ENCODE peak calls at places on chromosomes 1 and 21, in ten cellular contexts. A, F, K, U, T, B, R, E, V and Z are unnamed samples.

GRCh38 chr21:44714905-44715304 is 3.5 kb upstream of the TSPEAR start:
- DNase-seq in A (no peak), F (no peak), K (peak), U (no peak), T (no peak), B (no peak), R (no peak), E (no peak), V (no peak), Z (no peak)

GRCh38 chr1:224528900-224529299 is 87.2 kb upstream of the CNIH3 start:
- DNase-seq in A (peak), F (no peak), K (no peak), U (peak), T (no peak), B (peak), R (peak), E (no peak), V (no peak), Z (peak)

GRCh38 chr1:81314497-81314896 is 486.2 kb upstream of the ADGRL2 start:
- DNase-seq in A (no peak), F (no peak), K (no peak), U (no peak), T (no peak), B (no peak), R (no peak), E (no peak), V (no peak), Z (no peak)

GRCh38 chr1:234722904-234723588 is 113.1 kb upstream of the IRF2BP2 start:
- DNase-seq in A (peak), F (peak), K (peak), U (peak), T (peak), B (no peak), R (peak), E (peak), V (peak), Z (peak)

GRCh38 chr1:12415239-12415543 is 185.4 kb downstream of the VPS13D start:
- DNase-seq in A (peak), F (no peak), K (no peak), U (no peak), T (no peak), B (no peak), R (no peak), E (no peak), V (no peak), Z (no peak)

GRCh38 chr1:67889940-67890567 is 56.8 kb upstream of the GNG12 start:
- DNase-seq in A (peak), F (no peak), K (no peak), U (peak), T (no peak), B (peak), R (peak), E (no peak), V (peak), Z (peak)

GRCh38 chr1:240666548-240667198 is 54.7 kb upstream of the GREM2 start:
- DNase-seq in A (no peak), F (no peak), K (no peak), U (no peak), T (no peak), B (no peak), R (no peak), E (no peak), V (no peak), Z (no peak)

GRCh38 chr1:147336290-147336689 is 93.8 kb downstream of the CHD1L start:
- DNase-seq in A (no peak), F (no peak), K (no peak), U (no peak), T (no peak), B (no peak), R (no peak), E (no peak), V (no peak), Z (no peak)

GRCh38 chr1:59565611-59566410 is 248.9 kb upstream of the HOOK1 start:
- DNase-seq in A (no peak), F (no peak), K (no peak), U (peak), T (no peak), B (peak), R (peak), E (peak), V (peak), Z (no peak)

GRCh38 chr1:170698301-170698700 is 34.4 kb downstream of the PRRX1 start:
- DNase-seq in A (no peak), F (no peak), K (no peak), U (no peak), T (no peak), B (no peak), R (no peak), E (no peak), V (no peak), Z (no peak)

GRCh38 chr1:95223110-95223509 is 10.9 kb upstream of the RWDD3 start:
- DNase-seq in A (peak), F (no peak), K (no peak), U (peak), T (no peak), B (no peak), R (peak), E (no peak), V (peak), Z (peak)

GRCh38 chr1:33576821-33577599 is 104.6 kb downstream of the ZSCAN20 start:
- DNase-seq in A (no peak), F (no peak), K (peak), U (no peak), T (no peak), B (no peak), R (no peak), E (no peak), V (no peak), Z (no peak)

GRCh38 chr1:89906088-89906487 is 85.3 kb downstream of the LRRC8D start:
- DNase-seq in A (no peak), F (no peak), K (no peak), U (no peak), T (no peak), B (no peak), R (no peak), E (no peak), V (no peak), Z (no peak)

GRCh38 chr1:153375511-153375910 is at the start of gene S100A12:
- DNase-seq in A (peak), F (no peak), K (peak), U (peak), T (no peak), B (peak), R (peak), E (no peak), V (peak), Z (peak)

GRCh38 chr1:227789042-227789880 is 26.2 kb upstream of the PRSS38 start:
- DNase-seq in A (peak), F (no peak), K (peak), U (no peak), T (no peak), B (no peak), R (peak), E (no peak), V (no peak), Z (no peak)

GRCh38 chr1:234755449-234755863 is 145.5 kb upstream of the IRF2BP2 start:
- DNase-seq in A (no peak), F (peak), K (no peak), U (peak), T (peak), B (peak), R (peak), E (peak), V (peak), Z (peak)

GRCh38 chr1:45488978-45489377 is 2.0 kb downstream of the TESK2 start:
- DNase-seq in A (no peak), F (no peak), K (no peak), U (no peak), T (no peak), B (no peak), R (no peak), E (no peak), V (no peak), Z (no peak)

GRCh38 chr21:41453198-41453597 is 27.2 kb downstream of the MX1 start:
- DNase-seq in A (no peak), F (no peak), K (no peak), U (no peak), T (no peak), B (no peak), R (no peak), E (no peak), V (no peak), Z (no peak)

GRCh38 chr1:216045400-216045799 is 377.8 kb downstream of the USH2A start:
- DNase-seq in A (peak), F (no peak), K (no peak), U (peak), T (no peak), B (peak), R (peak), E (no peak), V (peak), Z (peak)

GRCh38 chr1:61277129-61277801 is 194.9 kb downstream of the NFIA start:
- DNase-seq in A (no peak), F (no peak), K (no peak), U (no peak), T (no peak), B (no peak), R (no peak), E (no peak), V (no peak), Z (no peak)

GRCh38 chr1:163928080-163928479 is 606.3 kb downstream of the NUF2 start:
- DNase-seq in A (no peak), F (no peak), K (no peak), U (no peak), T (no peak), B (no peak), R (no peak), E (no peak), V (no peak), Z (no peak)

GRCh38 chr21:14072761-14073535 is 137.8 kb downstream of the LIPI start:
- DNase-seq in A (no peak), F (no peak), K (peak), U (no peak), T (no peak), B (no peak), R (no peak), E (no peak), V (no peak), Z (no peak)
- TF ChIP-seq CTCF in A (no peak), F (no peak), K (peak), U (no peak), T (no peak), B (no peak), R (no peak), E (no peak), V (no peak), Z (no peak)

DNA sequence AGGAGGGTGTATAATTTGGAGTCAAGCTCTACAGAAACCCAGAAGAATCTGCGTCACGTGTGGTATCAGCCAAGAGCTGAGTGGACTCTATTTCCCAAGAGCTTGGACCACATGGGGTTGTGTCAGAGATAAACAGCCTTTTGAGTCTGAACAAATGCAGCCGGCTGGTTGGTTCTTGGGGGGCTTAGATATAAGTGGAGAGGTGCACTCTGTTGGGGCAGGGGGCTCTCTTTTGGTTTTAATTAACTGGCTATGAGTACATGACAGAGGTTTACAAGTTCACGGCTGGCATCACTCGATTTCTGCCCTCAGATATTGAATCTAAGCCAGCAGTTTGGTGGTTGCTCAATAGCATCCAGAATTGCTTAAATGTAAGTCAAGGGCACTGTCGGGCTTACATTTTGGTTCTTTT is 501 bp upstream of the MRAP start:
- DNase-seq in A (no peak), F (no peak), K (no peak), U (no peak), T (no peak), B (no peak), R (no peak), E (no peak), V (peak), Z (no peak)
- H3K4me3 ChIP-seq in A (no peak), F (no peak), K (no peak), U (no peak), T (no peak), B (no peak), R (no peak), E (no peak), V (no peak), Z (no peak)

GRCh38 chr1:236321101-236321500 is 39.3 kb upstream of the ERO1B start:
- DNase-seq in A (no peak), F (no peak), K (no peak), U (no peak), T (no peak), B (no peak), R (no peak), E (no peak), V (no peak), Z (no peak)
- TF ChIP-seq CTCF in A (no peak), F (no peak), K (no peak), U (no peak), T (no peak), B (no peak), R (no peak), E (no peak), V (no peak), Z (no peak)

GRCh38 chr21:38965910-38966504 is 160.3 kb downstream of the ETS2 start:
- DNase-seq in A (no peak), F (no peak), K (peak), U (no peak), T (no peak), B (no peak), R (no peak), E (peak), V (no peak), Z (peak)
- H3K4me3 ChIP-seq in A (no peak), F (no peak), K (no peak), U (no peak), T (no peak), B (no peak), R (no peak), E (no peak), V (no peak), Z (no peak)

GRCh38 chr21:36379236-36379635 is 6.0 kb upstream of the CHAF1B start:
- DNase-seq in A (no peak), F (no peak), K (no peak), U (no peak), T (no peak), B (no peak), R (no peak), E (no peak), V (no peak), Z (no peak)

GRCh38 chr21:36385233-36385908 is at the start of gene CHAF1B:
- DNase-seq in A (peak), F (peak), K (peak), U (peak), T (peak), B (peak), R (peak), E (peak), V (no peak), Z (peak)

GRCh38 chr21:36384885-36385232 is 333 bp upstream of the CHAF1B start:
- DNase-seq in A (no peak), F (no peak), K (no peak), U (no peak), T (no peak), B (no peak), R (no peak), E (no peak), V (no peak), Z (no peak)

GRCh38 chr21:36385909-36386642 is 884 bp downstream of the CHAF1B start:
- DNase-seq in A (peak), F (no peak), K (no peak), U (no peak), T (no peak), B (no peak), R (no peak), E (no peak), V (no peak), Z (peak)

DNA sequence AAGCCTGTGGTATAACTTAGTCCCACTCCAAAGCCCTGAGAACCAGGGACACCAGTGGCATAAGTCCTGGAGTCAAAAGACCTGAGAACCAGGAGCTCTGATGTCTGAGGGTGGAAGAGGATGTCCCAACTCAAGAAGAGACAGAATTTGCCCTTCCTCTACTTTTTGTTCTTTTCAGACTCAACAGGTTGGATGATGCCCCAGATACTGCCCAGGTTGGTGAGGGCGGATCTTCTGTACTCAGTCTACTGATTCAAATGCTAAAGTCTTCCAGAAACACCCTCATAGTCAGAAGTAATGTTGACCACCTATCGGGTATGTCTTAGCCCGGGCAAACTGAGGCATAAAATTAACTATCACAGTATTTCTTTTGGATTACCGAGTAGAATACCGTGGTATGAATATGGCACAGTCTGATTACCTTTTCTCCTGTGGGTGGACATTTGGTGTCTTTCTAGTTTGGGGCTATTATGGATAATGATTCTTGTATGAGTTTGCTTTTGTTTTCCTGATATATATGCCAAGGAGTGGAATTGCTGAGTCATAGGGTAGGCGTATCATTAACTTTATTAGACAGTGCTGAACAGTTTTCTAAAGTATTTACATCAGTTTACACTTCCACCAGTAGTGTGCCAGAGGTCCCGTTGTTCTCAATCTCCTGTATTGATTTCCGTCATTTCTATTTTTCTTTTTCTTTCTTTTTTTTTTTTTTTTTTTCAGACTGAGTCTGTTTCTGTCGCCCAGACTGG is 3.2 kb upstream of the CHAF1B start:
- DNase-seq in A (peak), F (no peak), K (no peak), U (no peak), T (no peak), B (no peak), R (no peak), E (no peak), V (no peak), Z (peak)
- TF ChIP-seq CTCF in A (no peak), F (no peak), K (no peak), U (no peak), T (no peak), B (no peak), R (no peak), E (no peak), V (no peak), Z (no peak)

DNA sequence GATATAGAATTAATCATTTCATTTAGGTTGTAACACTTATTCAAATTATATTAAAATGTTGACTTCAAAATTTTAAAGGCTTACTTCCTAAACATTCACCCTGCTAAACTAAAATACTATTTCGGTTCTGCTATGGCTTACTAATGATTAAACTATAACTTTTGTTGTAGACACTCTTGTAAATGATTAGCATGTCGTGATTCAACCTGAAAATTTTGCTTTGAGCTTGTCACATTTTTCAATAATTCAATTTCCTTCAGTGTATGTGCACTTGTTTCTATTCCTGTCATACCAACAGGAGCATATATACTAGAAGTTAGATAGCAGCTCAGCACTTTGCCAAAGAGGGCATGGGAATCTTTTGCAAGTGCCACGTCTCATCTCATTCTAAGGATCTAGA is 1018.8 kb downstream of the AMY1C start:
- DNase-seq in A (no peak), F (no peak), K (no peak), U (no peak), T (no peak), B (no peak), R (no peak), E (no peak), V (no peak), Z (no peak)
- H3K4me3 ChIP-seq in A (no peak), F (no peak), K (no peak), U (no peak), T (no peak), B (no peak), R (no peak), E (no peak), V (no peak), Z (no peak)

DNA sequence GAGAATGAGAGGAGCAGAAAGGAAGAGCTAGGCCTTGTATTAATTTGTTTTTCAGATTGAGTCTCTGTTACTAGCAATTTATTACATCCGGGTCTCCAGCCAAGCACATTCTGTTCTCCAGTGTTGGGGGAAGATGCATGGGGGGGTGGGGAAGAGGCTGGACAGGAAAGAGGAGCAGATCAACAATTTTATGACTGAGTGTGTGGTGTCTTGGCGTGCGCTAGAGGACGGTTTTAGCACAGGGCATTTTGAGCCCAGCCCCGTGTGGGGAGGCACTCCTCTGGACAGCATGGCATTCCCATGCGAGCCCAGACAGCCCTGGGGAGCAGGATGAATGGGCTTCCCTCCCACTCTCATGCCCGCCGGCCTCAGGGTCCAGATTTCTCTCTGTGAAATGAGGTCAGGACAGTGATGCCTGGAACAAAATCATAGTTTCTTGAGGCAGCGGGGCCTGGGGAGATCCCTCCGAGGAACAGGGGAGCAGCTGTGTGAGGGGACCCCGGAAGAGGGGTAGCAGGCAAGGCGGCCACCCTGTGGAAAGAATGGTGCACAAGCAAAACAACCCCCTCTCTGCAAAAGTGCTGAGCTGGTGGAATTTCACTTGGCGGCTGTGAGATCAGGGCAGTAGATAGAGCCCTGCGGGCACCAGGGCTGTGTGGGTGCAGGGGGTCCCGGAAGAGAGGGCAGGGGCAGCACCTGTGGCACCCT is 16.3 kb downstream of the SOX13 start:
- DNase-seq in A (no peak), F (no peak), K (no peak), U (no peak), T (no peak), B (no peak), R (peak), E (peak), V (no peak), Z (peak)
- TF ChIP-seq CTCF in A (no peak), F (no peak), K (no peak), U (no peak), T (no peak), B (no peak), R (no peak), E (no peak), V (no peak), Z (no peak)

DNA sequence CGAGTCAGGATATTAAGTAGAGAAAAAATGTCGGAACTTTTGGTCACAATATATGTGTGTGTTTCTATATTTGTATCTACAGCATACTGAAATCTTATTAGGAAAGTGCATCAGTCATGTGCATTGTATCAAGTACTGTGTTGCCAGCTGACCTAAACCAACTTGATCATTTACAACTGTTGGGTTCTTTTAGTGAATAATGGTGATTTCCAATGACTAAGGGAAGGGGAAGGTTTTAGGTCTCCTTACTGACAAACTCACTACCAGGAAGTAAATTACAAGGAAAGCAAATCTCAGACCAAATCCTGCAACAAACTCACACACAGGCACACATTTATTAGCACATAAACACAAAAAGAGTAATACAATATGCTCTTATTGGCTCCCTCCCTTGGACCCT is 142.7 kb downstream of the TSEN15 start:
- DNase-seq in A (peak), F (no peak), K (no peak), U (no peak), T (no peak), B (no peak), R (no peak), E (no peak), V (no peak), Z (no peak)
- H3K4me3 ChIP-seq in A (no peak), F (no peak), K (no peak), U (no peak), T (no peak), B (no peak), R (no peak), E (no peak), V (no peak), Z (no peak)